ENCODE peak calls at places on chromosome 3, in seven cellular contexts. W, H, A, B, Z, R and N are unnamed samples.
A peak's percentile ranks its signal among the peaks of the same experiment; 100 is the strongest.

GRCh38 chr3:189488241-189488767 is 142.9 kb upstream of the TP63 start:
- DNase-seq in H (no peak), W (no peak), B (no peak), Z (no peak), A (no peak), R (peak; percentile 15), N (no peak)

GRCh38 chr3:39205131-39205530 is 12.7 kb upstream of the XIRP1 start:
- DNase-seq in A (no peak), R (no peak), H (no peak), B (no peak), W (no peak), Z (no peak), N (no peak)

GRCh38 chr3:194983121-194983520 is 287.8 kb downstream of the XXYLT1 start:
- DNase-seq in A (no peak), Z (no peak), W (no peak), H (no peak), B (no peak), R (no peak), N (peak; percentile 56)

GRCh38 chr3:166420071-166420470 is 582.8 kb upstream of the BCHE start:
- DNase-seq in A (no peak), Z (no peak), R (no peak), B (no peak), W (no peak), H (no peak), N (no peak)

GRCh38 chr3:14405120-14405885 is 2.9 kb downstream of the SLC6A6 start:
- DNase-seq in W (peak; percentile 54), R (no peak), Z (no peak), H (no peak), A (no peak), B (no peak), N (no peak)

GRCh38 chr3:148707596-148708386 is 10.1 kb downstream of the AGTR1 start:
- DNase-seq in B (no peak), H (no peak), A (no peak), Z (no peak), R (no peak), W (no peak), N (no peak)

GRCh38 chr3:148711981-148712666 is 14.4 kb downstream of the AGTR1 start:
- DNase-seq in B (no peak), A (no peak), Z (no peak), H (no peak), W (no peak), R (no peak), N (no peak)

GRCh38 chr3:150132101-150132749 is 161.5 kb upstream of the PFN2 start:
- DNase-seq in Z (no peak), H (no peak), R (no peak), A (no peak), B (no peak), W (no peak), N (no peak)

GRCh38 chr3:89572261-89572660 is 464.8 kb downstream of the EPHA3 start:
- DNase-seq in H (no peak), A (no peak), W (no peak), Z (no peak), B (no peak), R (no peak), N (no peak)

GRCh38 chr3:68088636-68089035 is 434.2 kb upstream of the SUCLG2 start:
- DNase-seq in Z (no peak), B (no peak), A (no peak), H (no peak), R (no peak), W (no peak), N (no peak)

GRCh38 chr3:161273589-161274218 is 52.6 kb downstream of the NMD3 start:
- DNase-seq in Z (peak; percentile 66), R (peak; percentile 61), B (no peak), A (no peak), H (no peak), W (peak; percentile 43), N (peak; percentile 34)

GRCh38 chr3:184907941-184908649 is 96.1 kb downstream of the VPS8 start:
- DNase-seq in H (no peak), A (peak; percentile 17), W (no peak), R (peak; percentile 36), Z (no peak), B (no peak), N (peak; percentile 8)

GRCh38 chr3:80688814-80689213 is 921.0 kb upstream of the ROBO1 start:
- DNase-seq in R (peak; percentile 14), Z (peak; percentile 19), A (no peak), B (no peak), W (no peak), H (no peak), N (peak; percentile 44)

GRCh38 chr3:158802399-158803023 is 657 bp downstream of the MFSD1 start:
- DNase-seq in W (peak; percentile 40), B (no peak), Z (peak; percentile 53), H (no peak), R (no peak), A (no peak), N (no peak)

GRCh38 chr3:97763586-97764148 is 891 bp upstream of the ARL6 start:
- DNase-seq in A (no peak), Z (no peak), B (no peak), W (no peak), H (no peak), R (peak; percentile 39), N (no peak)

GRCh38 chr3:8589880-8590556 is 54.6 kb downstream of the SSUH2 start:
- DNase-seq in A (no peak), W (no peak), R (no peak), Z (no peak), B (no peak), H (no peak), N (no peak)

GRCh38 chr3:111070772-111071256 is 802 bp upstream of the NECTIN3 start:
- DNase-seq in R (no peak), A (no peak), W (no peak), Z (no peak), B (no peak), H (no peak), N (no peak)

GRCh38 chr3:78887029-78887428 is 880.8 kb downstream of the ROBO1 start:
- DNase-seq in A (no peak), Z (no peak), H (no peak), B (no peak), R (no peak), W (no peak), N (no peak)

GRCh38 chr3:149443545-149443912 is 31.0 kb upstream of the TM4SF4 start:
- DNase-seq in H (no peak), A (no peak), Z (no peak), W (no peak), R (no peak), B (no peak), N (no peak)

GRCh38 chr3:18302517-18302916 is 122.6 kb downstream of the SATB1 start:
- DNase-seq in A (no peak), H (no peak), B (no peak), W (no peak), R (no peak), Z (no peak), N (no peak)

GRCh38 chr3:177525987-177526712 is 328.9 kb upstream of the TBL1XR1 start:
- DNase-seq in B (no peak), H (no peak), A (no peak), W (peak; percentile 87), R (no peak), Z (no peak), N (no peak)

GRCh38 chr3:56342475-56342874 is 125.8 kb downstream of the ERC2 start:
- DNase-seq in H (no peak), R (no peak), W (no peak), A (no peak), Z (peak; percentile 10), B (no peak), N (no peak)

GRCh38 chr3:11668243-11669232 is 24.8 kb upstream of the VGLL4 start:
- DNase-seq in R (no peak), B (no peak), Z (no peak), A (no peak), H (no peak), W (no peak), N (no peak)

GRCh38 chr3:119810018-119810435 is 28.1 kb downstream of the NR1I2 start:
- DNase-seq in B (peak; percentile 32), R (no peak), Z (peak; percentile 27), A (peak; percentile 31), W (no peak), H (no peak), N (no peak)

DNA sequence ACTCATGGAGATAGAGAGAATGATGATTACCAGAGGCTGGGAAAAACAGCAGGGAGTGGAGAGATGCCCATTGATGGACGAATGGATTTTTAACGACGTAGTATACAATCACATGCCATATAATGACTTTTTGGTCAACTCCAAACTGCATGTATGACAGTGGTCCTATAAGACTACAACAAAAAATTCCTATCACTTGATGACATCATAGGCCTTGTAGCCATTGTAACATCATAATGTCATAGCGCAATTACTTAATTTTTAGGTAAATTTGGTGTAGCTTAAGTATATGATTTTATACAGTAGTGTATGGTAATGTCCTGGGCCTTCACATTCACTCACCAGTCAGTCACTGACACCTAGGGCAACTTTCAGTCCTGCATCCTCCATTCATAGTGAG is 264.3 kb downstream of the RAP2B start:
- DNase-seq in R (no peak), H (no peak), W (no peak), A (no peak), Z (no peak), B (no peak), N (no peak)
- H3K9me3 ChIP-seq in R (no peaks in the 10 kb centered on the region), H (peaks cover 21% of the 10 kb centered on the region), W (no peaks in the 10 kb centered on the region), A (no peaks in the 10 kb centered on the region), Z (no peaks in the 10 kb centered on the region), B (no peaks in the 10 kb centered on the region), N (peaks cover 3% of the 10 kb centered on the region)

DNA sequence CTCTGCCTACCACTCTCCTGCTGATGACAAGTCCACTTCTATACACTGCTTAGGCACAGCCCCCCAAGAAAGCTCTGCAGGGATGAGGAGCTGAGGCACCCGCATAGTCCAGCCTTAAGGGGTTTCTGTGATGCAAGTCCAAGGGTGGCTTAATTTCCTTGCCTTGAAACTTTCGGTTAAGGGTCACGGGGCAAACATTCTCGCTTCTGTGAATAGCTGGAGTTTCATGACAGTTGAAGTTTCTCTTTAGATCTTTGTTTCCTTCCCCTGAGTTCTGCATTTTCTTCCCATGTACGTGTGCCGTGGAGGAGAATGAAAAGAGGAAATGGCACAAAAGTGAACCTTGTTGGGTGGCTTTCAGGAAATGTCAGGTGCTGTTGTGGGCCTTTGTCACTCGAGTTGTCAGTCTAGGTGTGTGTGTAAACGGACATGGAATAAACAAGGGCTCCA is 7.0 kb downstream of the GPR160 start:
- DNase-seq in A (no peak), B (no peak), Z (peak; percentile 92), H (no peak), W (no peak), R (no peak), N (no peak)
- H3K4me1 ChIP-seq in A (peaks cover 5% of the 10 kb centered on the region), B (no peaks in the 10 kb centered on the region), Z (peaks cover 41% of the 10 kb centered on the region), H (no peaks in the 10 kb centered on the region), W (peaks cover 46% of the 10 kb centered on the region), R (peaks cover 10% of the 10 kb centered on the region), N (no peaks in the 10 kb centered on the region)

GRCh38 chr3:179272385-179272784 is 21.5 kb upstream of the KCNMB3 start:
- DNase-seq in H (no peak), A (no peak), W (no peak), B (peak; percentile 27), R (no peak), Z (no peak), N (peak; percentile 10)
- TF ChIP-seq CTCF in H (peak; percentile 13), A (peak; percentile 33), W (peak; percentile 47), B (peak; percentile 43), R (peak; percentile 23), Z (peak; percentile 13), N (peak; percentile 36)

GRCh38 chr3:244041-244440 is 47.5 kb downstream of the CHL1 start:
- DNase-seq in H (no peak), R (no peak), Z (no peak), A (no peak), B (no peak), W (no peak), N (no peak)

GRCh38 chr3:248841-249520 is 52.4 kb downstream of the CHL1 start:
- DNase-seq in A (no peak), B (no peak), W (no peak), Z (no peak), R (no peak), H (no peak), N (no peak)

GRCh38 chr3:242986-243706 is 46.6 kb downstream of the CHL1 start:
- DNase-seq in A (no peak), H (no peak), W (no peak), Z (no peak), R (no peak), B (no peak), N (no peak)
- H3K9me3 ChIP-seq in A (no peaks in the 10 kb centered on the region), H (no peaks in the 10 kb centered on the region), W (no peaks in the 10 kb centered on the region), Z (no peaks in the 10 kb centered on the region), R (no peaks in the 10 kb centered on the region), B (no peaks in the 10 kb centered on the region), N (no peaks in the 10 kb centered on the region)